ENCODE peak calls at places on chromosomes 3 and 15, in ten cellular contexts. M, B, A, I, E, C, G, Y, L and R are unnamed samples.

GRCh38 chr3:126616931-126617330 is 38.0 kb downstream of the TXNRD3 start:
- DNase-seq in M (no peak), B (no peak), A (no peak), I (no peak), E (no peak), C (no peak), G (no peak), Y (no peak), L (no peak), R (no peak)

GRCh38 chr15:29853211-29853987 is 31.1 kb upstream of the TJP1 start:
- DNase-seq in M (no peak), B (no peak), A (no peak), I (no peak), E (no peak), C (no peak), G (no peak), Y (no peak), L (no peak), R (no peak)

GRCh38 chr15:26260517-26261133 is 397.5 kb upstream of the ATP10A start:
- DNase-seq in M (no peak), B (peak; percentile 27), A (no peak), I (peak; percentile 11), E (no peak), C (no peak), G (no peak), Y (no peak), L (peak; percentile 9), R (peak; percentile 4)

GRCh38 chr15:40420793-40421192 is 15.2 kb downstream of the IVD start:
- DNase-seq in M (no peak), B (no peak), A (no peak), I (no peak), E (no peak), C (no peak), G (no peak), Y (no peak), L (no peak), R (no peak)

GRCh38 chr3:187491371-187491770 is 123.2 kb downstream of the RTP4 start:
- DNase-seq in M (no peak), B (no peak), A (no peak), I (no peak), E (no peak), C (no peak), G (no peak), Y (no peak), L (no peak), R (no peak)

GRCh38 chr15:60392986-60393811 is 4.6 kb downstream of the ANXA2 start:
- DNase-seq in M (peak; percentile 80), B (peak; percentile 100), A (no peak), I (peak; percentile 98), E (peak; percentile 88), C (peak; percentile 98), G (no peak), Y (peak; percentile 97), L (no peak), R (peak; percentile 78)

GRCh38 chr3:126290325-126290724 is 66.9 kb downstream of the KLF15 start:
- DNase-seq in M (no peak), B (no peak), A (no peak), I (no peak), E (no peak), C (no peak), G (no peak), Y (no peak), L (no peak), R (no peak)

GRCh38 chr3:52225452-52226228 is at the start of gene TLR9:
- DNase-seq in M (no peak), B (no peak), A (peak; percentile 77), I (peak; percentile 11), E (no peak), C (no peak), G (no peak), Y (no peak), L (no peak), R (no peak)